ENCODE peak calls at places on chromosomes 1 and 21, in four cellular contexts. R is lower lobe of right lung; K is IMR-90; C is CD8-positive, alpha-beta T cell. G is an unnamed sample.
A peak's percentile ranks its signal among the peaks of the same experiment; 100 is the strongest.

GRCh38 chr1:56301791-56302190 is 277.6 kb downstream of the PLPP3 start:
- DNase-seq in K (peak; percentile 95), C (no peak), R (no peak), G (no peak)

GRCh38 chr1:77824083-77824482 is 44.6 kb downstream of the MIGA1 start:
- DNase-seq in K (peak; percentile 71), R (no peak), C (no peak), G (no peak)

GRCh38 chr1:37994886-37995566 is 5.2 kb upstream of the SF3A3 start:
- DNase-seq in C (no peak), R (no peak), K (no peak), G (peak; percentile 67)

GRCh38 chr1:112083487-112083886 is 94.0 kb upstream of the KCND3 start:
- DNase-seq in R (no peak), K (peak; percentile 15), C (no peak), G (no peak)

GRCh38 chr1:229148041-229148671 is 122.8 kb upstream of the RAB4A start:
- DNase-seq in R (no peak), K (no peak), C (no peak), G (no peak)

GRCh38 chr1:228974296-228974695 is 239.0 kb downstream of the RHOU start:
- DNase-seq in R (no peak), K (no peak), C (no peak), G (no peak)

GRCh38 chr1:37133276-37134145 is 99.2 kb upstream of the GRIK3 start:
- DNase-seq in C (no peak), K (no peak), R (no peak), G (no peak)

GRCh38 chr1:20100632-20101355 is 18.5 kb downstream of the PLA2G2D start:
- DNase-seq in C (no peak), K (peak; percentile 48), R (no peak), G (peak; percentile 26)

GRCh38 chr1:229784834-229785233 is 158.8 kb downstream of the URB2 start:
- DNase-seq in K (no peak), C (no peak), R (no peak), G (no peak)

GRCh38 chr1:85569737-85570404 is 10.7 kb upstream of the CCN1 start:
- DNase-seq in C (no peak), K (peak; percentile 23), R (no peak), G (no peak)

GRCh38 chr1:22364764-22365163 is 86.9 kb upstream of the ZBTB40 start:
- DNase-seq in R (peak; percentile 27), K (no peak), C (no peak), G (no peak)

GRCh38 chr1:174337000-174337681 is 110.6 kb upstream of the GPR52 start:
- DNase-seq in C (no peak), R (no peak), K (no peak), G (no peak)

GRCh38 chr1:181984006-181984405 is 77.5 kb downstream of the ZNF648 start:
- DNase-seq in C (no peak), R (no peak), K (no peak), G (no peak)

GRCh38 chr21:36461918-36462486 is 17.9 kb downstream of the CLDN14 start:
- DNase-seq in R (no peak), K (no peak), C (no peak), G (no peak)

GRCh38 chr1:61950418-61950817 is 208.1 kb downstream of the PATJ start:
- DNase-seq in K (no peak), C (no peak), R (no peak), G (peak; percentile 3)

GRCh38 chr1:1815606-1816281 is 37.5 kb upstream of the NADK start:
- DNase-seq in K (no peak), R (no peak), C (no peak), G (no peak)

GRCh38 chr1:30901798-30902652 is 6.5 kb downstream of the SDC3 start:
- DNase-seq in C (no peak), K (no peak), R (no peak), G (no peak)

GRCh38 chr1:53413175-53414001 is 45.8 kb upstream of the DMRTB1 start:
- DNase-seq in K (peak; percentile 89), C (no peak), R (no peak), G (peak; percentile 30)

GRCh38 chr1:168497376-168497952 is 46.3 kb downstream of the XCL2 start:
- DNase-seq in K (no peak), R (no peak), C (no peak), G (no peak)

GRCh38 chr21:37546949-37547614 is 180.5 kb downstream of the DYRK1A start:
- DNase-seq in C (no peak), K (no peak), R (no peak), G (no peak)

GRCh38 chr1:84510165-84510564 is 3.8 kb upstream of the GNG5 start:
- DNase-seq in K (no peak), C (no peak), R (no peak), G (no peak)

GRCh38 chr21:45111703-45112102 is 37.3 kb downstream of the ADARB1 start:
- DNase-seq in K (no peak), C (no peak), R (no peak), G (no peak)

GRCh38 chr1:240515505-240515904 is 96.5 kb downstream of the GREM2 start:
- DNase-seq in K (peak; percentile 43), C (no peak), R (no peak), G (no peak)

GRCh38 chr1:212557739-212558664 is 50.6 kb upstream of the ATF3 start:
- DNase-seq in C (no peak), R (peak; percentile 83), K (peak; percentile 8), G (no peak)

GRCh38 chr1:33120436-33121231 is 39.7 kb downstream of the AZIN2 start:
- DNase-seq in R (no peak), K (peak; percentile 45), C (no peak), G (no peak)

GRCh38 chr1:198231776-198232175 is 75.0 kb downstream of the NEK7 start:
- DNase-seq in R (no peak), K (no peak), C (no peak), G (no peak)

GRCh38 chr1:70907563-70908310 is 139.9 kb downstream of the PTGER3 start:
- DNase-seq in R (no peak), K (no peak), C (no peak), G (no peak)

GRCh38 chr1:231214918-231215675 is 25.9 kb upstream of the GNPAT start:
- DNase-seq in R (no peak), K (no peak), C (no peak), G (no peak)

GRCh38 chr1:55213029-55213884 is 1.9 kb downstream of the USP24 start:
- DNase-seq in K (no peak), R (no peak), C (no peak), G (no peak)

GRCh38 chr1:179195374-179195773 is 34.1 kb downstream of the ABL2 start:
- DNase-seq in R (no peak), K (no peak), C (no peak), G (no peak)

GRCh38 chr21:29318354-29318753 is 19.6 kb downstream of the BACH1 start:
- DNase-seq in R (no peak), C (no peak), K (peak; percentile 52), G (no peak)

GRCh38 chr1:100921110-100921706 is 25.3 kb downstream of the SLC30A7 start:
- DNase-seq in K (peak; percentile 65), R (no peak), C (no peak), G (peak; percentile 71)

GRCh38 chr1:227318852-227319607 is 738 bp upstream of the CDC42BPA start:
- DNase-seq in C (no peak), K (peak; percentile 56), R (no peak), G (no peak)

GRCh38 chr1:227318003-227318851 is at the start of gene CDC42BPA:
- DNase-seq in K (peak; percentile 87), R (peak; percentile 88), C (no peak), G (peak; percentile 5)

GRCh38 chr1:227321035-227321434 is 2.7 kb upstream of the CDC42BPA start:
- DNase-seq in R (no peak), C (no peak), K (no peak), G (no peak)

GRCh38 chr1:227322376-227322775 is 4.1 kb upstream of the CDC42BPA start:
- DNase-seq in C (no peak), R (no peak), K (no peak), G (no peak)

DNA sequence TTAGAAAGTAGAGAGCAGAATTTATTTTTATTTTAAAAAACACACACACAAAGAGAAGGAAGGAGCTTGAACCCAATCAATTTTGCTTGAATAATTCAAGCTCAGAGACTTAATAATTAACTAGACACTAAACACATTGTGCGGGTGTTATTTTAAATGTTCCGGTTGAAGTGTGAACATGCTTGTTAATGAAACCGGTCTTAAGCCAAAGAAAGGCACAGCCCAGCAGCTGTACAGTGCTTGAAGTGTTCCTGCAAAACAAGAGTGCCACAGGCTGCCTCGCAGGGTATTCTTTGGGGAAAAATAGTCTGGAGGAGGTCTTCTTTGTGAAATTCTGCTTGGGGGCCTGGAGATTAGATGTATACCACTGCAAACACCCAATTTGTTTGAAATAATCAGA is 2.2 kb upstream of the CDC42BPA start:
- DNase-seq in R (no peak), C (no peak), K (no peak), G (no peak)
- H3K27ac ChIP-seq in R (no peak overlapping the region), C (no peak overlapping the region), K (no peak overlapping the region), G (no peak overlapping the region)

DNA sequence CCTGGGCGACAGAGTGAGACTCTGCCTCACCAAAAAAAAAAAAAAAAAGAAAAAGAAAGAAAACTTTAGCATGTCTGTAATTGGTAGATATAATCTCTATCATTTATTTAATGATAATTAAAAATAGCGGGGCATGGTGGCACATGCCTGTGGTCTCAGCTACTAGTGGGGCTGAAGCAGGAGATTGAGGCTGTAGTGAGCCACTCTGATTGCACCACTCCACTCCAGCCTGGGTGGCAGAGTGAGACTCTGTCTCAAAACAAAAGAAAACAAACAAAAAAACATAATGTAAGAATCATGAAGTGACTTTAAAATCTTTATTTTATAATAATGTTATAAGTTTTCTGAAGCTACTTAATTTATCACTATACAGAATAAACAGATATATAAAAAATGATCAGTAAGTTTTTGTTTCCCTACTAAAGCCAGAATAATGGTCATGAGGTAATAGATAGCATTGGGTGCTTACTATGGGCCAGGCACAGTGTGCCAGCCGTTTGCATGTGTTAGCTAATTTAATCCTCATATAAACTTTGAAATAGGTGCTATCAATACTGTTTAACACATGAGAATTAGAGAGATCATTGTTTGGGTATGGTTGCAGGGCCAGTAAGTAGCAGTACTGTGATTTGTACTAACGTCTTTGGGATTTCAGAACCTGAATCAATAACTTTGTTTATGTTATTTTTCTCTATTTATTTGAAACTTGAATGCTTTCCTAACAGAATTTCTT is 23.8 kb downstream of the CLIC4 start:
- DNase-seq in R (no peak), K (no peak), C (no peak), G (no peak)
- H3K4me1 ChIP-seq in R (peaks cover 51% of the 10 kb centered on the region), K (peaks cover 19% of the 10 kb centered on the region), C (no peaks in the 10 kb centered on the region), G (no peaks in the 10 kb centered on the region)

DNA sequence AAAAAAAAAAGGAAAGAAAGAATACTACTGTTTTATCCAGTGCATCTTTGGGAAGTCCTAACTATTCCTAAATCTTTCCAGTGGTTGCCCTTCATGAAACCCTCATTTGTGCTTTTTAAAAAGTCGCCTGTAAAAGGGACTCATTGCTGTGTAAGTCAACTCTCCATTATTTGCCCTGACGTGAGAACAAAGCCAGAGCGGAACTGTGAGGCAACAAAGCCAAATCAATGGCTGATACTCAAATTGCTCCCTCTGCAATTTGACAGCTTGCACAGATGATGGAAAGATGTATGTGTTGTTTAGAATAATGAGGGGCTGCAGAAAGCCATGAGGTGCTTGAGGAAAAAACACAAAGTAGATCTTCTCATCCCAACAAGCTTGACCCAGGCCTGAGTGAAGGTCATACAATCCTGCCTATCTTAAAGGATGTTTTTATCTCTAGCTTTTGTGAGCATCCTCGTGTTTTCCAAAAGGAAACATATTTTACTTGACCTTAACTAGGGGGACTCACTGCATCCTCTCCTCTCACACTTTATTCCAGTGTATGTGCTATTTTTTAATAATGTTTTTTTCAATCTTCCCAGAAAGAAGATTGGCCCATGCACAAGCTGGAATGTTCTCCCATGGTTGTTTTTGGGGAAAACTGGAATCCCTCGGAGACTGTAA is 33.4 kb downstream of the SMYD2 start:
- DNase-seq in C (no peak), K (no peak), R (no peak), G (no peak)
- H3K4me3 ChIP-seq in C (no peak overlapping the region), K (no peak overlapping the region), R (no peak overlapping the region), G (no peak overlapping the region)

GRCh38 chr1:163875927-163876320 is 554.2 kb downstream of the NUF2 start:
- DNase-seq in C (no peak), K (peak; percentile 4), R (no peak), G (no peak)
- H3K27ac ChIP-seq in C (no peak overlapping the region), K (peak overlapping the region; percentile 62), R (peak overlapping the region; percentile 1), G (no peak overlapping the region)